ENCODE peak calls at places on chromosome 20, in four cellular contexts. One of them, this sample, is unnamed.

GRCh38 chr20:57622201-57622570 is 2.0 kb upstream of the ZBP1 start:
- DNase-seq in WTC11: no peak
- DNase-seq in HepG2: no peak
- DNase-seq in K562: no peak
- DNase-seq in this sample: no peak

GRCh38 chr20:17499041-17499440 is 32.1 kb downstream of the BFSP1 start:
- DNase-seq in WTC11: no peak
- DNase-seq in HepG2: no peak
- DNase-seq in K562: no peak
- DNase-seq in this sample: no peak

GRCh38 chr20:18621004-18621403 is 33.1 kb downstream of the DTD1 start:
- DNase-seq in WTC11: no peak
- DNase-seq in HepG2: no peak
- DNase-seq in K562: no peak
- DNase-seq in this sample: no peak

GRCh38 chr20:19952392-19952791 is 64.8 kb upstream of the NAA20 start:
- DNase-seq in WTC11: no peak
- DNase-seq in HepG2: no peak
- DNase-seq in K562: no peak
- DNase-seq in this sample: no peak

GRCh38 chr20:59441860-59442810 is 141.7 kb downstream of the EDN3 start:
- DNase-seq in WTC11: no peak
- DNase-seq in HepG2: no peak
- DNase-seq in K562: no peak
- DNase-seq in this sample: no peak

GRCh38 chr20:58102252-58102651 is 126.2 kb downstream of the ANKRD60 start:
- DNase-seq in WTC11: no peak
- DNase-seq in HepG2: no peak
- DNase-seq in K562: no peak
- DNase-seq in this sample: no peak

GRCh38 chr20:63435552-63435951 is 36.9 kb downstream of the KCNQ2 start:
- DNase-seq in WTC11: no peak
- DNase-seq in HepG2: no peak
- DNase-seq in K562: no peak
- DNase-seq in this sample: no peak

GRCh38 chr20:63361507-63362425 is 617 bp upstream of the CHRNA4 start:
- DNase-seq in WTC11: peak; percentile 55
- DNase-seq in HepG2: no peak
- DNase-seq in K562: no peak
- DNase-seq in this sample: no peak

GRCh38 chr20:49976542-49976941 is 6.2 kb upstream of the SNAI1 start:
- DNase-seq in WTC11: no peak
- DNase-seq in HepG2: peak; percentile 90
- DNase-seq in K562: no peak
- DNase-seq in this sample: no peak

GRCh38 chr20:47304287-47304686 is 52.2 kb downstream of the ZMYND8 start:
- DNase-seq in WTC11: no peak
- DNase-seq in HepG2: no peak
- DNase-seq in K562: no peak
- DNase-seq in this sample: no peak

GRCh38 chr20:39048000-39048696 is 86.0 kb downstream of the DHX35 start:
- DNase-seq in WTC11: peak; percentile 82
- DNase-seq in HepG2: peak; percentile 80
- DNase-seq in K562: peak; percentile 88
- DNase-seq in this sample: peak; percentile 84

GRCh38 chr20:38321959-38322598 is 18.1 kb downstream of the BPI start:
- DNase-seq in WTC11: peak; percentile 35
- DNase-seq in HepG2: peak; percentile 57
- DNase-seq in K562: peak; percentile 62
- DNase-seq in this sample: peak; percentile 64

GRCh38 chr20:16404640-16405039 is 168.6 kb downstream of the KIF16B start:
- DNase-seq in WTC11: no peak
- DNase-seq in HepG2: no peak
- DNase-seq in K562: no peak
- DNase-seq in this sample: no peak

GRCh38 chr20:45306431-45306982 is at the start of gene RBPJL:
- DNase-seq in WTC11: peak; percentile 79
- DNase-seq in HepG2: no peak
- DNase-seq in K562: peak; percentile 61
- DNase-seq in this sample: no peak

GRCh38 chr20:2402271-2402980 is 21.7 kb downstream of the TGM6 start:
- DNase-seq in WTC11: no peak
- DNase-seq in HepG2: peak; percentile 34
- DNase-seq in K562: no peak
- DNase-seq in this sample: peak; percentile 51

GRCh38 chr20:46002008-46002407 is 6.7 kb upstream of the MMP9 start:
- DNase-seq in WTC11: no peak
- DNase-seq in HepG2: no peak
- DNase-seq in K562: no peak
- DNase-seq in this sample: no peak

GRCh38 chr20:14717124-14718004 is 380.0 kb upstream of the FLRT3 start:
- DNase-seq in WTC11: no peak
- DNase-seq in HepG2: peak; percentile 9
- DNase-seq in K562: no peak
- DNase-seq in this sample: no peak

GRCh38 chr20:56158489-56158888 is 90.0 kb upstream of the MC3R start:
- DNase-seq in WTC11: no peak
- DNase-seq in HepG2: no peak
- DNase-seq in K562: no peak
- DNase-seq in this sample: no peak

GRCh38 chr20:43544501-43544900 is 14.3 kb upstream of the SGK2 start:
- DNase-seq in WTC11: no peak
- DNase-seq in HepG2: no peak
- DNase-seq in K562: no peak
- DNase-seq in this sample: no peak

GRCh38 chr20:23396961-23397620 is 24.2 kb downstream of the NAPB start:
- DNase-seq in WTC11: no peak
- DNase-seq in HepG2: no peak
- DNase-seq in K562: no peak
- DNase-seq in this sample: no peak

GRCh38 chr20:62962891-62963613 is 10.5 kb downstream of the SLC17A9 start:
- DNase-seq in WTC11: no peak
- DNase-seq in HepG2: no peak
- DNase-seq in K562: no peak
- DNase-seq in this sample: no peak

GRCh38 chr20:62318411-62319345 is 15.9 kb downstream of the ADRM1 start:
- DNase-seq in WTC11: no peak
- DNase-seq in HepG2: no peak
- DNase-seq in K562: no peak
- DNase-seq in this sample: no peak

GRCh38 chr20:8225658-8226057 is 93.6 kb downstream of the PLCB1 start:
- DNase-seq in WTC11: no peak
- DNase-seq in HepG2: no peak
- DNase-seq in K562: no peak
- DNase-seq in this sample: no peak

GRCh38 chr20:953742-954141 is 37.6 kb upstream of the ANGPT4 start:
- DNase-seq in WTC11: peak; percentile 46
- DNase-seq in HepG2: no peak
- DNase-seq in K562: peak; percentile 10
- DNase-seq in this sample: no peak

GRCh38 chr20:47204008-47204745 is 152.3 kb downstream of the ZMYND8 start:
- DNase-seq in WTC11: no peak
- DNase-seq in HepG2: no peak
- DNase-seq in K562: no peak
- DNase-seq in this sample: no peak

GRCh38 chr20:53494753-53495152 is 98.9 kb downstream of the ZNF217 start:
- DNase-seq in WTC11: no peak
- DNase-seq in HepG2: no peak
- DNase-seq in K562: no peak
- DNase-seq in this sample: no peak

DNA sequence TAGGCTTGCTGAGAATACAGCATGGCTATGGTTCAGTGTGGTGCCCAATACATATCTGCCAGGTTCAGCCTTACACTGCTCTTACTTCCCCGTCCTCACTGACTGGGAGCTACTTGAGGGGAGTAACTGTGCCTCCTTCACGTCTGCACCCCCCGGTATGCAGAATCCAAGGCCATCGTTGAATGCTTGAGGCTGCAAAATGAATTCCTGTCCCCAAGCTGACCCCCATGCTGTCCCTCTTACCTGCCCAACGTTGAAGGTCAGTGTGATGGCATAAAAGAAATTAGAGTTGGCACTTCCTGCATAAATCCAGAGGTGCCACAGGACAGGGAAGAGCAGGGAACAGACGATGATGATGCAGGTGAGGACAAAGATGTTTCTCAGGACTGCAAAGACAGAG is 16.3 kb downstream of the MAP1LC3A start:
- DNase-seq in WTC11: no peak
- DNase-seq in HepG2: no peak
- DNase-seq in K562: no peak
- DNase-seq in this sample: no peak
- TF ChIP-seq ELF4 in WTC11: no peak
- TF ChIP-seq ELF4 in HepG2: no peak
- TF ChIP-seq ELF4 in K562: no peak
- TF ChIP-seq ELF4 in this sample: no peak

DNA sequence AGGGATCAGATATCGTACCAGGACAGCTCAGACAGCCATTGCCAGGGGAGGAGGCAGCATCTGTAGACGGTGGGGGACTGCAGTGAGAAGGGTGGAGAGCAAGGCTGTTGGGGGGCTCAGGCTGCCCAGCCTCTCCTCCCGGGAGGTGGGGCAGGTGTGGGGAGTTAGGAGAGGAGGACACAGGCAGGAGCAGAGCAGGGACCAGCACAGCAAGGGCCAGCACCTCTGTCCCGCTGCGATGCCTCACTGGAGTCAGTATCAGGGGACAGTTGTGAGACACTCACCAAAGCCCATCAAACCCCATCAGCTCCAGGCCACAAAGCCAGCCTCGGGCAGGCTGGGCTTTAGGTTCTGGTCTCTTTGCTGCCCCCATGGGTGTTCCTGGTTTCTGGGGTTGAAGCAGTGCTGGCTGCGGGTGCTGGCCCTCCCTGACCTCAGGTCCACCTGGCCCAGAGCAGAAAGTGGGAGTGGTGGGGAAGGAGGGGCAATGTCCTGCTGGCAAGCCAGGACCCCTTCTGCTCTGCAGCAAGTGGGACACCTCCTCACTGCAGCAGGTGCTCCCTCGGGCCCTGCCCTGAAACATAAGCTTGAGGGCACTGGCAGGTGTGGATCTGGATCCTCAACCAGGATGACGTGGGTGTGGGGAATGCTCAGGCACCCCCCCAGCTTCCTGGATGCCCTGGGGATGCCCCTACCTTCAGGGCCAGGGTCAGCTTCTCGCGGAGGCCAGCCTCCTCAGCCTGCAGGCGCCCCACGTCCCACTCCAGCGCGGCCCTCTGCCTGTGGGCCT is 83.4 kb downstream of the GINS1 start:
- DNase-seq in WTC11: no peak
- DNase-seq in HepG2: no peak
- DNase-seq in K562: no peak
- DNase-seq in this sample: no peak
- TF ChIP-seq SP1 in WTC11: no peak
- TF ChIP-seq SP1 in HepG2: no peak
- TF ChIP-seq SP1 in K562: no peak
- TF ChIP-seq SP1 in this sample: no peak

GRCh38 chr20:51062065-51062464 is 39.2 kb upstream of the KCNG1 start:
- DNase-seq in WTC11: no peak
- DNase-seq in HepG2: no peak
- DNase-seq in K562: no peak
- DNase-seq in this sample: no peak
- TF ChIP-seq ELF4 in WTC11: no peak
- TF ChIP-seq ELF4 in HepG2: no peak
- TF ChIP-seq ELF4 in K562: no peak
- TF ChIP-seq ELF4 in this sample: no peak

DNA sequence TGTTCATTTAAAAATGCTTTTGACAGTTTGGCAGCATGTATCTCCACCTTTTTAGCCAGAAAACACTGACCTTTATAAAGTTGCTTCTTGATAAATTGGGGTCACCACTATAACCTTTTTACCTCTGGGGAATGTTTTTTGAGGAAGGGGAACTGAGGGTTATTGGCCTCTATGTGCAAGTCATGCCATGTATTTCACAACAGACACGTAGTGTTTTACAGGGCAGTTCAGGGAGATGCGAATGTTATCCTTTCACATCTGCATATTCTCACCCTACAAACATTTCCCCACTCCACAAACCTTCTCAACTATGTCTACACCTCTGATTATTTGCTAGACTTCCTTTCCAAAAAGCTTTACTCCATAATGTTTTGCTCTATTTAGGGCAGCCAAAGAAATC is 17.0 kb upstream of the SLA2 start:
- DNase-seq in WTC11: no peak
- DNase-seq in HepG2: no peak
- DNase-seq in K562: no peak
- DNase-seq in this sample: no peak
- TF ChIP-seq SP1 in WTC11: no peak
- TF ChIP-seq SP1 in HepG2: no peak
- TF ChIP-seq SP1 in K562: no peak
- TF ChIP-seq SP1 in this sample: no peak